ENCODE peak calls at places on chromosome 4, in seven cellular contexts. Z is nephron progenitor cell, A is sigmoid colon, D is bronchial epithelial cell, R is fibroblast of pulmonary artery, I is EH, H is kidney tubule cell. C is an unnamed sample.
A peak's percentile ranks its signal among the peaks of the same experiment; 100 is the strongest.

GRCh38 chr4:156764145-156764544 is 207.5 kb downstream of the PDGFC start:
- DNase-seq in Z (no peak), A (no peak), D (no peak), R (peak; percentile 51), I (peak; percentile 83), H (peak; percentile 74), C (peak; percentile 73)

GRCh38 chr4:879730-880079 is 52.4 kb downstream of the GAK start:
- DNase-seq in Z (no peak), A (no peak), D (no peak), R (no peak), I (no peak), H (peak; percentile 84), C (no peak)

GRCh38 chr4:75122424-75123014 is 189.6 kb downstream of the PARM1 start:
- DNase-seq in Z (no peak), A (no peak), D (no peak), R (no peak), I (no peak), H (no peak), C (no peak)

GRCh38 chr4:155954118-155954503 is 445 bp upstream of the CTSO start:
- DNase-seq in Z (no peak), A (peak; percentile 65), D (no peak), R (no peak), I (no peak), H (no peak), C (no peak)

GRCh38 chr4:89099034-89099433 is 12.3 kb upstream of the TIGD2 start:
- DNase-seq in Z (no peak), A (no peak), D (peak; percentile 51), R (no peak), I (no peak), H (no peak), C (no peak)

GRCh38 chr4:98290511-98290910 is 29.3 kb downstream of the RAP1GDS1 start:
- DNase-seq in Z (no peak), A (no peak), D (no peak), R (peak; percentile 67), I (peak; percentile 86), H (no peak), C (no peak)

GRCh38 chr4:48799157-48799556 is 19.1 kb upstream of the FRYL start:
- DNase-seq in Z (no peak), A (no peak), D (no peak), R (peak; percentile 9), I (peak; percentile 38), H (peak; percentile 32), C (peak; percentile 61)

GRCh38 chr4:128333309-128334006 is 45.8 kb upstream of the PGRMC2 start:
- DNase-seq in Z (no peak), A (no peak), D (no peak), R (peak; percentile 34), I (peak; percentile 35), H (no peak), C (no peak)

GRCh38 chr4:6885953-6886557 is 23.6 kb upstream of the TBC1D14 start:
- DNase-seq in Z (no peak), A (peak; percentile 82), D (peak; percentile 48), R (peak; percentile 52), I (peak; percentile 85), H (peak; percentile 87), C (peak; percentile 74)

GRCh38 chr4:123505457-123506310 is 109.1 kb downstream of the SPRY1 start:
- DNase-seq in Z (peak; percentile 82), A (peak; percentile 78), D (peak; percentile 38), R (peak; percentile 70), I (peak; percentile 58), H (peak; percentile 83), C (peak; percentile 29)

GRCh38 chr4:136687118-136687517 is 845.2 kb downstream of the PCDH18 start:
- DNase-seq in Z (no peak), A (no peak), D (no peak), R (no peak), I (no peak), H (no peak), C (peak; percentile 4)

GRCh38 chr4:26861434-26862186 is 969 bp downstream of the STIM2 start:
- DNase-seq in Z (peak; percentile 55), A (peak; percentile 86), D (no peak), R (peak; percentile 69), I (peak; percentile 76), H (peak; percentile 73), C (peak; percentile 77)

GRCh38 chr4:23680616-23681518 is 209.0 kb downstream of the PPARGC1A start:
- DNase-seq in Z (no peak), A (no peak), D (no peak), R (peak; percentile 2), I (peak; percentile 8), H (peak; percentile 68), C (peak; percentile 25)

GRCh38 chr4:42656736-42656985 is 244 bp downstream of the ATP8A1 start:
- DNase-seq in Z (no peak), A (no peak), D (no peak), R (no peak), I (no peak), H (no peak), C (peak; percentile 2)

GRCh38 chr4:8917321-8917811 is 45.7 kb upstream of the HMX1 start:
- DNase-seq in Z (no peak), A (peak; percentile 41), D (no peak), R (no peak), I (no peak), H (no peak), C (no peak)

GRCh38 chr4:55666535-55666934 is 30.4 kb upstream of the NMU start:
- DNase-seq in Z (no peak), A (no peak), D (no peak), R (no peak), I (no peak), H (no peak), C (no peak)

GRCh38 chr4:3306465-3306864 is 13.6 kb downstream of the RGS12 start:
- DNase-seq in Z (no peak), A (no peak), D (no peak), R (no peak), I (no peak), H (no peak), C (no peak)

GRCh38 chr4:13701937-13702446 is 74.5 kb upstream of the BOD1L1 start:
- DNase-seq in Z (no peak), A (no peak), D (peak; percentile 81), R (peak; percentile 38), I (peak; percentile 82), H (peak; percentile 87), C (peak; percentile 96)

GRCh38 chr4:67820903-67821302 is 62.9 kb downstream of the TMPRSS11D start:
- DNase-seq in Z (no peak), A (no peak), D (no peak), R (no peak), I (peak; percentile 4), H (no peak), C (no peak)

GRCh38 chr4:2792396-2792710 is 532 bp upstream of the SH3BP2 start:
- DNase-seq in Z (no peak), A (no peak), D (no peak), R (no peak), I (no peak), H (no peak), C (no peak)

GRCh38 chr4:113294910-113295309 is 245.5 kb downstream of the ANK2 start:
- DNase-seq in Z (no peak), A (no peak), D (no peak), R (peak; percentile 29), I (no peak), H (no peak), C (no peak)

C was measured in M059J.